ENCODE peak calls at places on chromosome 10, in five cellular contexts. T, Q, P, C and D are unnamed samples. For H3K4me1, the result is how much of the 10 kb centered on the place peaks cover.

GRCh38 chr10:48470115-48470892 is 134.6 kb downstream of the ARHGAP22 start:
- DNase-seq in T (peak), Q (no peak), P (no peak), C (peak), D (peak)

GRCh38 chr10:89521368-89521767 is 14.0 kb downstream of the SLC16A12 start:
- DNase-seq in T (no peak), Q (peak), P (no peak), C (no peak), D (no peak)

GRCh38 chr10:101272229-101272868 is 43.1 kb upstream of the LBX1 start:
- DNase-seq in T (peak), Q (peak), P (peak), C (peak), D (peak)

GRCh38 chr10:82880776-82881175 is 1005.8 kb downstream of the NRG3 start:
- DNase-seq in T (no peak), Q (no peak), P (no peak), C (no peak), D (no peak)

GRCh38 chr10:18376650-18377049 is 236.4 kb downstream of the CACNB2 start:
- DNase-seq in T (no peak), Q (no peak), P (no peak), C (no peak), D (no peak)

GRCh38 chr10:46232666-46233065 is 54.1 kb upstream of the ANTXRL start:
- DNase-seq in T (no peak), Q (no peak), P (no peak), C (peak), D (no peak)

GRCh38 chr10:129787557-129787956 is 176.5 kb downstream of the EBF3 start:
- DNase-seq in T (no peak), Q (no peak), P (no peak), C (no peak), D (no peak)

GRCh38 chr10:2079603-2080078 is 342.3 kb upstream of the ADARB2 start:
- DNase-seq in T (no peak), Q (no peak), P (no peak), C (no peak), D (no peak)

GRCh38 chr10:109823196-109823595 is 100.1 kb downstream of the XPNPEP1 start:
- DNase-seq in T (no peak), Q (no peak), P (no peak), C (no peak), D (no peak)

GRCh38 chr10:113488186-113488585 is 64.7 kb upstream of the HABP2 start:
- DNase-seq in T (no peak), Q (no peak), P (no peak), C (no peak), D (no peak)

GRCh38 chr10:20598590-20598989 is 298.5 kb downstream of the NEBL start:
- DNase-seq in T (no peak), Q (peak), P (peak), C (peak), D (peak)

GRCh38 chr10:44952779-44953231 is 6.8 kb upstream of the RASSF4 start:
- DNase-seq in T (peak), Q (no peak), P (no peak), C (peak), D (no peak)

GRCh38 chr10:121988361-121989324 is at the start of gene TACC2:
- DNase-seq in T (no peak), Q (no peak), P (no peak), C (no peak), D (peak)

GRCh38 chr10:15116225-15116624 is 19.1 kb downstream of the RPP38 start:
- DNase-seq in T (no peak), Q (no peak), P (no peak), C (no peak), D (no peak)

GRCh38 chr10:33193867-33194521 is 140.5 kb downstream of the NRP1 start:
- DNase-seq in T (no peak), Q (no peak), P (no peak), C (no peak), D (no peak)

GRCh38 chr10:123014772-123015171 is 6.0 kb downstream of the ACADSB start:
- DNase-seq in T (no peak), Q (no peak), P (no peak), C (no peak), D (no peak)
- H3K27ac ChIP-seq in T (no peak), Q (no peak), P (no peak), C (no peak), D (no peak)

DNA sequence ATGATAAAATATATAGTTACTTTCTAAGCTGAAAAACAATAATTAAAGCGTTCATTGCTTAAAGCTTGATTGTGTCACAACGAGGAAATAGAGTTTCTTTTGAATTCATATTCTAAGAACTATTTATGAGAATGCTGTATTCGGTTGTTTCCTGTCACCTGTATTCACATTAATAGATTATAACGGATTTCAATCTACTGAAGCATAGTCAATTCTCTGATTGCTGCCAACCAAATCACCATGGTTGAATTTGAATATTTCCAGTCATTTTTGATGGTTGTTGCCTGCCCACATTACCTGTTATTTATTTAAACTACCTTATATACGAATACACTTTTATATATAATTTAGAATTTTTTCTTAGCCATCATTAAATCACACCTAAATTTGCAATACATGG is 22.0 kb downstream of the IL2RA start:
- DNase-seq in T (no peak), Q (no peak), P (no peak), C (no peak), D (no peak)
- H3K4me3 ChIP-seq in T (no peak), Q (no peak), P (no peak), C (no peak), D (no peak)

DNA sequence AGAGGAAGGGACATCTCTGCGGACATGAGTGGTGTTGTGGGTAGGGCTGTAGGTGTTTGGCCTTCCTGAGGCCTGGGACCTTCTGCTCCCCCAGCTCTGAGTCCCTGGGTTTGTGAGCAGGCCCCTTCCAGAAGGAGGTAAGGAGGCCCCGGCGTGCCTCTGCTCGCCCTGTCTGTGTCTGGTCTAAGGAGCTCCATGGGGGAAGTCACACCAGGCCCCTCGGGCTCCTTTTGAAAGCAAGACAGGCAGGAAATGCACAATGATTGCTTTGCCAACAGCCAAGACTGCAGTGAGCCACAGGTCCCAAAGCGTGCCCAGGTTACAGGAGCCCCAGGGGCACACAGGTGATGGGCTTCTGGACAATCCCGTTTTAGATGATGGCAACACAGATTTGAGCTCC is 89.5 kb downstream of the FAM53B start:
- DNase-seq in T (no peak), Q (peak), P (no peak), C (no peak), D (no peak)
- H3K4me1 ChIP-seq in T (under half), Q (under half), P (half or more), C (under half), D (half or more)

GRCh38 chr10:298033-298432 is 162.8 kb downstream of the ZMYND11 start:
- DNase-seq in T (no peak), Q (no peak), P (no peak), C (no peak), D (no peak)
- H3K27ac ChIP-seq in T (no peak), Q (no peak), P (peak), C (no peak), D (no peak)

DNA sequence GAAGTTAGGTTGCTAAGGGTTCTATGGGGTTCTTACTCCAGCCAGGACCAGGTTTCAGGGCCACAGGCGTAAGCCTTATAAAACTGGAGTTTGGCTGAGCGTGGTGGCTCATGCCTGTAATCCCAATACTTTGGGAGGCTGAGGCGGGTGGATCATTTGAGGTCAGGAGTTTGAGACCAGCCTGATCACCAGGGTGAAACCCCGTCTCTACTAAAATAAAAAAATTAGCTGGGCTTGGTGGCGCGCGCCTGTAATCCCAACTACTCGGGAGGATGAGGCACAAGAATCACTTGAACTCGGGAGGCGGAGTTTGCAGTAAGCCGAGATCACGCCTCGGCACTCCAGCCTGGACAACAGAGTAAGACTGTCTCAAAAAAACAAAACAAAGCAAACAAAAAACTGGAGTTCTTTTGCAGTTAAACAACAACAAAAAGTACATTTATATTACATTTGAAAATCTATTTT is 347 bp upstream of the RRP12 start:
- DNase-seq in T (no peak), Q (no peak), P (no peak), C (no peak), D (no peak)
- H3K4me3 ChIP-seq in T (peak), Q (peak), P (peak), C (peak), D (peak)

DNA sequence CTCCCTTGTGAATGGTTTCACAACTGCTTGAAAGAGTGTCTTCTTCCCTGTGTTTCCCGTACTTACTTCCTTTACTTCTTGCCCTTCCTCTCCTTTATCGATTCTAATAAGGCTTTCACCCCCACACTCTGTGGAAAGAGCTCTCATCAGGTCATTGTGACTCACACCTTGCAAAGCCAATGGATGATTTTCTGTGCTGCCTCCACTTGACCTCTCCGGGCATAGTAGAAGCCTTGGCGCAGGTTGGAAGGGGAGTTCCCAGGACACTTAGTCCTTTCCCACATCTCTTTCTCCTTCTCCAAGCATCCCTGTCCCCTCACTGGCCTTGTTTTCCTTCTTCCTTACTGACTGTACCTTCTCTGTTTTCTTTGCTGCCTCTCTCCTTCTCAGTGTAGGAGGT is 6.2 kb upstream of the TSPAN15 start:
- DNase-seq in T (no peak), Q (no peak), P (no peak), C (no peak), D (no peak)
- H3K4me1 ChIP-seq in T (under half), Q (under half), P (under half), C (under half), D (under half)

GRCh38 chr10:95516774-95517373 is 44.3 kb downstream of the SORBS1 start:
- DNase-seq in T (no peak), Q (no peak), P (no peak), C (no peak), D (no peak)

GRCh38 chr10:95513941-95514392 is 47.2 kb downstream of the SORBS1 start:
- DNase-seq in T (no peak), Q (peak), P (no peak), C (no peak), D (peak)

GRCh38 chr10:95519132-95519487 is 42.1 kb downstream of the SORBS1 start:
- DNase-seq in T (no peak), Q (peak), P (peak), C (no peak), D (no peak)

GRCh38 chr10:95517536-95518454 is 43.4 kb downstream of the SORBS1 start:
- DNase-seq in T (no peak), Q (no peak), P (no peak), C (no peak), D (no peak)

GRCh38 chr10:95518455-95519131 is 42.6 kb downstream of the SORBS1 start:
- DNase-seq in T (no peak), Q (no peak), P (no peak), C (no peak), D (no peak)
- H3K27ac ChIP-seq in T (peak), Q (peak), P (peak), C (no peak), D (peak)